ENCODE peak calls at places on chromosome X, in ten cellular contexts. Y is psoas muscle; G is PC-3; F is tibial artery; Z is fibroblast of lung; U is A549; M is CD4-positive, alpha-beta T cell; W is spleen; S is upper lobe of right lung; N is esophagus squamous epithelium. T is an unnamed sample.

GRCh38 chrX:83185010-83185409 is 323.1 kb upstream of the POU3F4 start:
- DNase-seq in U (no peak), N (no peak), Z (no peak), M (no peak), W (no peak), F (no peak), G (no peak), S (no peak), Y (no peak), T (no peak)

GRCh38 chrX:37652053-37652452 is 33.5 kb upstream of the XK start:
- DNase-seq in S (no peak), N (no peak), Z (no peak), M (no peak), U (no peak), Y (no peak), G (peak; percentile 56), F (no peak), W (no peak), T (no peak)

GRCh38 chrX:75230296-75230695 is 43.6 kb upstream of the UPRT start:
- DNase-seq in F (no peak), Z (no peak), W (no peak), S (no peak), M (no peak), U (no peak), Y (no peak), G (no peak), N (no peak), T (no peak)

GRCh38 chrX:129642641-129643040 is 12.1 kb downstream of the APLN start:
- DNase-seq in U (no peak), G (no peak), M (no peak), Y (no peak), F (no peak), Z (peak; percentile 31), W (no peak), S (no peak), N (no peak), T (no peak)

GRCh38 chrX:3443186-3443585 is 96.7 kb upstream of the MXRA5 start:
- DNase-seq in F (no peak), Z (no peak), Y (no peak), G (no peak), M (no peak), S (no peak), W (no peak), U (no peak), N (no peak), T (no peak)

GRCh38 chrX:140507982-140508305 is 3.1 kb upstream of the SOX3 start:
- DNase-seq in W (no peak), U (no peak), G (peak; percentile 68), S (peak; percentile 79), F (no peak), M (no peak), Y (no peak), N (no peak), Z (no peak), T (no peak)

GRCh38 chrX:11461181-11462001 is 168.2 kb downstream of the AMELX start:
- DNase-seq in N (no peak), U (no peak), W (no peak), Z (no peak), Y (no peak), S (no peak), G (no peak), F (no peak), M (no peak), T (no peak)

GRCh38 chrX:123962794-123963373 is 1.4 kb downstream of the STAG2 start:
- DNase-seq in U (peak; percentile 83), N (peak; percentile 23), F (peak; percentile 96), S (peak; percentile 89), Y (peak; percentile 94), Z (peak; percentile 96), G (peak; percentile 93), M (peak; percentile 75), W (peak; percentile 92), T (peak; percentile 88)

GRCh38 chrX:19888419-19888879 is 1.0 kb upstream of the SH3KBP1 start:
- DNase-seq in Z (peak; percentile 79), W (no peak), Y (no peak), U (peak; percentile 84), G (peak; percentile 80), M (no peak), F (no peak), N (no peak), S (no peak), T (no peak)

GRCh38 chrX:155767101-155767878 is 113.9 kb upstream of the VAMP7 start:
- DNase-seq in U (peak; percentile 18), Y (peak; percentile 52), N (no peak), F (peak; percentile 74), G (peak; percentile 51), Z (peak; percentile 83), M (peak; percentile 0), W (no peak), S (peak; percentile 60), T (no peak)

GRCh38 chrX:134236690-134237362 is at the start of gene CCDC160:
- DNase-seq in G (peak; percentile 51), N (no peak), U (peak; percentile 28), Y (peak; percentile 76), F (no peak), M (no peak), W (peak; percentile 81), Z (peak; percentile 29), S (peak; percentile 73), T (no peak)

GRCh38 chrX:64894454-64895038 is 81.7 kb downstream of the ZC4H2 start:
- DNase-seq in W (no peak), Y (no peak), F (no peak), S (no peak), G (peak; percentile 64), U (no peak), N (no peak), Z (no peak), M (peak; percentile 2), T (no peak)

GRCh38 chrX:2463973-2464676 is 36.7 kb downstream of the DHRSX start:
- DNase-seq in S (no peak), U (peak; percentile 41), Z (peak; percentile 80), N (no peak), M (no peak), Y (no peak), G (no peak), F (no peak), W (no peak), T (no peak)

GRCh38 chrX:110944793-110945466 is 149.3 kb upstream of the CHRDL1 start:
- DNase-seq in G (no peak), Z (no peak), M (no peak), F (no peak), N (no peak), W (no peak), S (no peak), Y (no peak), U (no peak), T (no peak)

GRCh38 chrX:11724122-11725017 is 33.7 kb upstream of the MSL3 start:
- DNase-seq in F (no peak), Y (no peak), N (no peak), S (no peak), W (no peak), G (peak; percentile 44), M (no peak), U (peak; percentile 18), Z (peak; percentile 61), T (no peak)

GRCh38 chrX:72609313-72609712 is 36.7 kb upstream of the HDAC8 start:
- DNase-seq in F (no peak), W (no peak), S (no peak), Z (peak; percentile 12), G (peak; percentile 46), M (no peak), U (peak; percentile 13), Y (no peak), N (no peak), T (no peak)

DNA sequence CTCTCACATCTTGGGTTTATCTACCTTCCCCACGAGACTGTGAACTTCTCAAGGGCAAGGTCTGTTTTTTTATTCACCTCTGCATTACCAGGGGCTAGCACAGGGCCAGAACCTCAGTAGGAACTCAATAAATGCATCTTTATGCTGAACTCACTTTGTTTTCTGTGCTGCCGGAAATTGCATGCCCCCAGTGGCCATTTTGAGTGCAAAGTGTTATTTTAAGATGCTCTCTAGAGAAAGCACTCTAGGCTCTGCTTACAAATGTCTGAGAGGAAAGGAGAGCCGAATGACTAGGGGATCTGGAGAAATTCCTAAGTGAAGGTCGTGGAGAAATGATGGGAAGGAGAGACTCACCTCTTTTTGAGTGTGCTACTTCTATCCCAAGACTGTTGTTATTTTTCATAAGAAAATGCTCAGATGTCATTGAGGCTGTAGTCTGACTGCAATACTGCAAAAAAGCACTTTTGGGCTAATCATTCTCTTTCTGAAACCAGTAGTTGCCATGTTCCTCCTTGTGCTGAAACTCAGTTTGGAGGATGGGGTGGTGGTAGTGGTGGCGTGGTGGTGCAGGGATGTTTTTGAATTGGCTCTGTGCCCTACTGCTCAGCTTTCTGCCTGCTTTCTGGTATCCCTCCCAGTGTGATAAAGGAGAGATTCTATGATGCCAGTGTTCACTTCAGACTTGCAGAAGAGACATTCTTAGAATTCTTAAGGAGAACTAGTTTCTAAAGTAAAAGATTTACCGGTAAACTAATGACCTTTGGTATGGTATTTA is 41.3 kb downstream of the DOCK11 start:
- DNase-seq in N (no peak), U (peak; percentile 14), Y (no peak), G (peak; percentile 10), W (no peak), S (no peak), M (peak; percentile 31), Z (peak; percentile 35), F (no peak), T (no peak)
- TF ChIP-seq CTCF in N (no peak), U (peak; percentile 40), Y (no peak), G (peak; percentile 61), W (peak; percentile 35), S (peak; percentile 32), M (peak; percentile 61), Z (peak; percentile 47), F (peak; percentile 32), T (peak; percentile 11)

GRCh38 chrX:54934058-54934457 is 13.4 kb downstream of the TRO start:
- DNase-seq in G (no peak), Z (no peak), U (no peak), W (no peak), S (no peak), Y (no peak), M (no peak), F (no peak), N (no peak), T (no peak)
- H3K9me3 ChIP-seq in G (no peaks in the 10 kb centered on the region), Z (no peaks in the 10 kb centered on the region), U (no peaks in the 10 kb centered on the region), W (no peaks in the 10 kb centered on the region), S (no peaks in the 10 kb centered on the region), Y (no peaks in the 10 kb centered on the region), M (no peaks in the 10 kb centered on the region), F (no peaks in the 10 kb centered on the region), N (no peaks in the 10 kb centered on the region), T (no peaks in the 10 kb centered on the region)

GRCh38 chrX:138191998-138192397 is 519.5 kb downstream of the FGF13 start:
- DNase-seq in U (no peak), Y (no peak), S (no peak), G (peak; percentile 50), Z (peak; percentile 11), M (no peak), F (no peak), N (no peak), W (no peak), T (no peak)
- TF ChIP-seq CTCF in U (peak; percentile 37), Y (peak; percentile 26), S (peak; percentile 25), G (peak; percentile 77), Z (peak; percentile 26), M (no peak), F (peak; percentile 28), N (no peak), W (peak; percentile 16), T (peak; percentile 48)

DNA sequence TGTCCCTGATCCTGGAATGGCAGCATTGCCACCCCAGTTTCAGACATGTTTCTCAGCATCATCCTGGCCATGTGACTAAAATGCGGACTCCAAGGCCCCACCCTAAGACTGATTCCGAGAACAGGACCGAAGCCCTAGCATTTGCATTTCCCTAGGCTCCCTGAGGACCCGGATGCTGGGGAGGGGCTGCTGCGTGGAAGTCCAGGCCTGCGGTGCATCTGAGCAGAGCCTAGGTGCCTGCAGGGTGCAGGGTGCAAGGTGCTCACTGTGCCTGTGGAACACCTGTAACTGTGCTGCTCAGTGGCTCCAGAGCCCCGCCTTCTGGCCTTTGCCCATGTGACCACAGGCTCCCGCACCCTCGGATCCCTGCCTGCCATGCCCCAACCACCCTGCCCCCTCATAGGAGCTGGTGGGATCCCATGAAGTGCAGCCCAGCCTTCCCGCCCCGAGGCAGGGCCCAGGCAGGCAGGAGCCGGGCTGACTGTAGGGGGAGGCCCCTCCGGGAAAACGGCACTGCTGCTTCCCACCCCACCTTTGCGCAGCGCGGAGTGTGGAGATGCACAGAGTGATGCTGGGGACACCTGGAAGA is 14.9 kb downstream of the PNMA6F start:
- DNase-seq in F (no peak), M (no peak), W (no peak), U (no peak), N (no peak), Y (no peak), S (no peak), Z (no peak), G (no peak), T (no peak)
- H3K9me3 ChIP-seq in F (no peaks in the 10 kb centered on the region), M (no peaks in the 10 kb centered on the region), W (no peaks in the 10 kb centered on the region), U (no peaks in the 10 kb centered on the region), N (no peaks in the 10 kb centered on the region), Y (no peaks in the 10 kb centered on the region), S (no peaks in the 10 kb centered on the region), Z (no peaks in the 10 kb centered on the region), G (no peaks in the 10 kb centered on the region), T (no peaks in the 10 kb centered on the region)

T was measured in RWPE2.